ENCODE peak calls at places on chromosomes 16 and 17, in four cellular contexts. E is HT1080; B is stimulated activated CD4-positive, alpha-beta T cell treated with anti-CD3 and anti-CD28 coated beads, Interleukin-4, amount 100 ng/mL, for 1 hour; O is activated CD8-positive, alpha-beta memory T cell treated with anti-CD3 and anti-CD28 coated beads for 1 hour. W is an unnamed sample.

GRCh38 chr16:10776280-10776679 is 32.6 kb downstream of the NUBP1 start:
- DNase-seq in E (no peak), B (no peak), O (no peak), W (no peak)

GRCh38 chr17:80624864-80625263 is 80.2 kb downstream of the RPTOR start:
- DNase-seq in E (no peak), B (no peak), O (no peak), W (no peak)

GRCh38 chr16:57479422-57480126 is 6.7 kb downstream of the DOK4 start:
- DNase-seq in E (peak; percentile 59), B (no peak), O (no peak), W (no peak)

GRCh38 chr17:45768000-45768399 is 16.1 kb upstream of the CRHR1 start:
- DNase-seq in E (no peak), B (no peak), O (no peak), W (no peak)

GRCh38 chr17:82560802-82561428 is 41.4 kb downstream of the FOXK2 start:
- DNase-seq in E (peak; percentile 26), B (no peak), O (no peak), W (no peak)

GRCh38 chr16:50696575-50697420 is 3.4 kb downstream of the NOD2 start:
- DNase-seq in E (peak; percentile 72), B (peak; percentile 46), O (no peak), W (no peak)

GRCh38 chr17:79909121-79909520 is 69.9 kb upstream of the CBX4 start:
- DNase-seq in E (no peak), B (no peak), O (no peak), W (no peak)

GRCh38 chr16:87706278-87707000 is 59.3 kb downstream of the KLHDC4 start:
- DNase-seq in E (no peak), B (no peak), O (no peak), W (no peak)

GRCh38 chr16:17718495-17718894 is 247.7 kb upstream of the XYLT1 start:
- DNase-seq in E (no peak), B (no peak), O (no peak), W (no peak)

GRCh38 chr17:19718613-19719364 is 2.4 kb upstream of the SLC47A2 start:
- DNase-seq in E (peak; percentile 18), B (no peak), O (no peak), W (no peak)

GRCh38 chr16:30005341-30006094 is 5.3 kb downstream of the DOC2A start:
- DNase-seq in E (peak; percentile 23), B (peak; percentile 46), O (no peak), W (no peak)

GRCh38 chr16:24986512-24987303 is 28.5 kb downstream of the ARHGAP17 start:
- DNase-seq in E (peak; percentile 59), B (no peak), O (no peak), W (no peak)

GRCh38 chr17:1111599-1112443 is 68.0 kb downstream of the ABR start:
- DNase-seq in E (no peak), B (no peak), O (no peak), W (no peak)

GRCh38 chr17:75523647-75524046 is 1.9 kb upstream of the LLGL2 start:
- DNase-seq in E (no peak), B (no peak), O (no peak), W (no peak)

GRCh38 chr16:67548265-67549126 is 13.8 kb upstream of the CTCF start:
- DNase-seq in E (no peak), B (no peak), O (no peak), W (no peak)

GRCh38 chr17:45722161-45722560 is 62.0 kb upstream of the CRHR1 start:
- DNase-seq in E (peak; percentile 35), B (no peak), O (no peak), W (no peak)

GRCh38 chr16:31386157-31386984 is 6.8 kb upstream of the ITGAD start:
- DNase-seq in E (peak; percentile 32), B (no peak), O (no peak), W (no peak)

GRCh38 chr17:68431661-68432071 is 25.6 kb downstream of the WIPI1 start:
- DNase-seq in E (no peak), B (peak; percentile 39), O (no peak), W (no peak)

GRCh38 chr17:80263253-80264047 is 2.8 kb downstream of the RNF213 start:
- DNase-seq in E (no peak), B (peak; percentile 79), O (peak; percentile 51), W (no peak)

GRCh38 chr17:68057531-68057952 is 22.0 kb downstream of the KPNA2 start:
- DNase-seq in E (peak; percentile 42), B (peak; percentile 35), O (no peak), W (no peak)

GRCh38 chr16:87757841-87758426 is 7.9 kb downstream of the KLHDC4 start:
- DNase-seq in E (no peak), B (no peak), O (no peak), W (no peak)

GRCh38 chr16:53449816-53450517 is 15.7 kb downstream of the RBL2 start:
- DNase-seq in E (no peak), B (no peak), O (no peak), W (no peak)

GRCh38 chr17:60463157-60463820 is 41.0 kb downstream of the CHCT1 start:
- DNase-seq in E (no peak), B (no peak), O (no peak), W (no peak)

GRCh38 chr16:35631261-35631945 is 2172.0 kb downstream of the TP53TG3F start:
- DNase-seq in E (peak; percentile 2), B (no peak), O (no peak), W (no peak)

GRCh38 chr16:11245222-11245737 is 10.7 kb downstream of the SOCS1 start:
- DNase-seq in E (no peak), B (no peak), O (no peak), W (no peak)

GRCh38 chr16:87076950-87077749 is 240.0 kb downstream of the C16orf95 start:
- DNase-seq in E (peak; percentile 67), B (peak; percentile 30), O (no peak), W (no peak)

W was measured in cerebellar nuclear complex.